ENCODE peak calls at places on chromosomes 4 and X, in five cellular contexts. One of them, this sample, is unnamed.

GRCh38 chr4:151313306-151314028 is 11.9 kb downstream of the SH3D19 start:
- DNase-seq in uterus: no peak
- DNase-seq in breast epithelium: no peak
- DNase-seq in A673: no peak
- DNase-seq in fibroblast of mammary gland: no peak
- DNase-seq in this sample: no peak

GRCh38 chrX:97787311-97787710 is 903.6 kb downstream of the RPA4 start:
- DNase-seq in uterus: no peak
- DNase-seq in breast epithelium: no peak
- DNase-seq in A673: no peak
- DNase-seq in fibroblast of mammary gland: no peak
- DNase-seq in this sample: no peak

GRCh38 chr4:113683143-113683542 is 78.4 kb downstream of the CAMK2D start:
- DNase-seq in uterus: no peak
- DNase-seq in breast epithelium: no peak
- DNase-seq in A673: no peak
- DNase-seq in fibroblast of mammary gland: no peak
- DNase-seq in this sample: no peak

GRCh38 chr4:36088542-36088941 is 155.8 kb downstream of the ARAP2 start:
- DNase-seq in uterus: no peak
- DNase-seq in breast epithelium: no peak
- DNase-seq in A673: no peak
- DNase-seq in fibroblast of mammary gland: no peak
- DNase-seq in this sample: no peak

GRCh38 chr4:40846556-40846955 is 96.8 kb downstream of the NSUN7 start:
- DNase-seq in uterus: no peak
- DNase-seq in breast epithelium: no peak
- DNase-seq in A673: no peak
- DNase-seq in fibroblast of mammary gland: no peak
- DNase-seq in this sample: no peak

GRCh38 chr4:53380221-53380620 is 2.8 kb downstream of the FIP1L1 start:
- DNase-seq in uterus: no peak
- DNase-seq in breast epithelium: no peak
- DNase-seq in A673: no peak
- DNase-seq in fibroblast of mammary gland: peak; percentile 31
- DNase-seq in this sample: no peak

GRCh38 chr4:105951198-105951597 is 55.9 kb downstream of the NPNT start:
- DNase-seq in uterus: no peak
- DNase-seq in breast epithelium: no peak
- DNase-seq in A673: no peak
- DNase-seq in fibroblast of mammary gland: peak; percentile 40
- DNase-seq in this sample: no peak

GRCh38 chr4:122212880-122213279 is 60.7 kb downstream of the BLTP1 start:
- DNase-seq in uterus: no peak
- DNase-seq in breast epithelium: no peak
- DNase-seq in A673: no peak
- DNase-seq in fibroblast of mammary gland: no peak
- DNase-seq in this sample: no peak

GRCh38 chrX:25206761-25207160 is 191.0 kb upstream of the ARX start:
- DNase-seq in uterus: no peak
- DNase-seq in breast epithelium: no peak
- DNase-seq in A673: peak; percentile 7
- DNase-seq in fibroblast of mammary gland: no peak
- DNase-seq in this sample: no peak

GRCh38 chr4:39664828-39665731 is 26.4 kb upstream of the SMIM14 start:
- DNase-seq in uterus: no peak
- DNase-seq in breast epithelium: no peak
- DNase-seq in A673: no peak
- DNase-seq in fibroblast of mammary gland: peak; percentile 71
- DNase-seq in this sample: peak; percentile 24

GRCh38 chrX:133473451-133473850 is 58.2 kb upstream of the GPC4 start:
- DNase-seq in uterus: no peak
- DNase-seq in breast epithelium: no peak
- DNase-seq in A673: no peak
- DNase-seq in fibroblast of mammary gland: peak; percentile 27
- DNase-seq in this sample: no peak

GRCh38 chrX:133475953-133476352 is 60.7 kb upstream of the GPC4 start:
- DNase-seq in uterus: no peak
- DNase-seq in breast epithelium: no peak
- DNase-seq in A673: no peak
- DNase-seq in fibroblast of mammary gland: no peak
- DNase-seq in this sample: no peak

GRCh38 chrX:133474559-133474958 is 59.3 kb upstream of the GPC4 start:
- DNase-seq in uterus: no peak
- DNase-seq in breast epithelium: no peak
- DNase-seq in A673: no peak
- DNase-seq in fibroblast of mammary gland: no peak
- DNase-seq in this sample: no peak

DNA sequence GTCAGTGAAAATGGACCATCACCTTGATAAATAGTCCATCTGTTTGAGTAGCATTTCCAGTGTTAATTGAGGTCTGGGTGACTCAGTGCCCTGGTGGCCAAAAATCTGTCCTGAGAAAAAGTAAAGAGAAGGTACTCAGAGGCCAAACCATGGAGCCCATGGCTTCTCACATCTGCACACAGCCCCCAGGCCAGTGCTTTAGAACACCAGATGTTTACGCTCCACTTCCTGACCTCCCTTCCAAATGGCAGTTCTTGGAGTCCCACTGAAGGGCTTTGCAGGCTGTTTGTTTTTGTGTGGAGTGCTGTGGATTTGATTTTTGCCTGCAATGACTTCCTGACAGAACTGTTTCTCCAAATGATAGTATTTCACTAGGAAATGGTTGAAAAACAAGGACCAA is 60.2 kb upstream of the GPC4 start:
- DNase-seq in uterus: peak; percentile 40
- DNase-seq in breast epithelium: no peak
- DNase-seq in A673: no peak
- DNase-seq in fibroblast of mammary gland: no peak
- DNase-seq in this sample: no peak
- TF ChIP-seq CTCF in uterus: peak; percentile 6
- TF ChIP-seq CTCF in breast epithelium: no peak
- TF ChIP-seq CTCF in A673: no peak
- TF ChIP-seq CTCF in fibroblast of mammary gland: no peak
- TF ChIP-seq CTCF in this sample: no peak

GRCh38 chr4:180587379-180587778 is 1655.8 kb upstream of the TENM3 start:
- DNase-seq in uterus: no peak
- DNase-seq in breast epithelium: no peak
- DNase-seq in A673: no peak
- DNase-seq in fibroblast of mammary gland: no peak
- DNase-seq in this sample: no peak
- TF ChIP-seq CTCF in uterus: no peak
- TF ChIP-seq CTCF in breast epithelium: no peak
- TF ChIP-seq CTCF in A673: no peak
- TF ChIP-seq CTCF in fibroblast of mammary gland: no peak
- TF ChIP-seq CTCF in this sample: no peak

GRCh38 chrX:107894038-107894437 is 68.4 kb downstream of the MID2 start:
- DNase-seq in uterus: no peak
- DNase-seq in breast epithelium: no peak
- DNase-seq in A673: peak; percentile 63
- DNase-seq in fibroblast of mammary gland: peak; percentile 69
- DNase-seq in this sample: no peak
- TF ChIP-seq CTCF in uterus: peak; percentile 52
- TF ChIP-seq CTCF in breast epithelium: peak; percentile 61
- TF ChIP-seq CTCF in A673: peak; percentile 72
- TF ChIP-seq CTCF in fibroblast of mammary gland: peak; percentile 56
- TF ChIP-seq CTCF in this sample: peak; percentile 48

GRCh38 chr4:85756938-85757337 is 282.0 kb downstream of the ARHGAP24 start:
- DNase-seq in uterus: no peak
- DNase-seq in breast epithelium: no peak
- DNase-seq in A673: peak; percentile 24
- DNase-seq in fibroblast of mammary gland: peak; percentile 82
- DNase-seq in this sample: no peak
- TF ChIP-seq CTCF in uterus: peak; percentile 27
- TF ChIP-seq CTCF in breast epithelium: no peak
- TF ChIP-seq CTCF in A673: peak; percentile 28
- TF ChIP-seq CTCF in fibroblast of mammary gland: peak; percentile 68
- TF ChIP-seq CTCF in this sample: peak; percentile 67

DNA sequence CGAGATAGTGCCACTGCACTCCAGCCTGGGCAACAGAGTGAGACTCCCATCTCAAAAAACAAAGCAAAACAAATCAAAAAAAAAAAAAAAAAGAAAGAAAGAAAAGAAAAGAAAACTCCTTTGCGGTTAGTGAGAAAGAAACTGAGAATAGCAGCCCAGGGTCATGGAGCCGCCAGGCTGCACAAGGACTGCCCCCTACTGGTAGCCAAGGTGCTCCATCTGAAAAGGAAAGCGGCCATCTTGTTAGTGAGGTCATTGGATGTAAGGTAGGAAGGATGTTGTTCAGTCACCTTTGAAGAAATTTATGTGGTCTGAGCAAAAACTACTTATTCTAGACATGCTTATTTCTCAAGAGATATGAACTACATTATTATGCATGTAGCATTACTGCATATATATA is 660.6 kb upstream of the TENM3 start:
- DNase-seq in uterus: no peak
- DNase-seq in breast epithelium: no peak
- DNase-seq in A673: peak; percentile 40
- DNase-seq in fibroblast of mammary gland: no peak
- DNase-seq in this sample: no peak
- TF ChIP-seq CTCF in uterus: no peak
- TF ChIP-seq CTCF in breast epithelium: no peak
- TF ChIP-seq CTCF in A673: peak; percentile 52
- TF ChIP-seq CTCF in fibroblast of mammary gland: peak; percentile 20
- TF ChIP-seq CTCF in this sample: peak; percentile 7